ENCODE peak calls at places on chromosomes 1 and 21, in ten cellular contexts. Q is breast epithelium, Y is stomach, O is GM23338, J is prostate gland, B is SK-N-SH, G is K562, N is sigmoid colon, I is suprapubic skin, R is transverse colon. T is an unnamed sample.

GRCh38 chr1:72281637-72282270 is 585 bp downstream of the NEGR1 start:
- DNase-seq in I (peak; percentile 59), N (peak; percentile 64), R (no peak), Q (no peak), O (peak; percentile 35), J (no peak), G (no peak), B (no peak), Y (no peak), T (no peak)

GRCh38 chr1:225897595-225898514 is 8.9 kb upstream of the LEFTY1 start:
- DNase-seq in J (no peak), G (no peak), Y (no peak), I (no peak), O (no peak), Q (no peak), B (no peak), N (no peak), R (peak; percentile 41), T (no peak)

GRCh38 chr1:217721692-217722091 is 90.5 kb downstream of the SPATA17 start:
- DNase-seq in N (no peak), Y (no peak), I (no peak), J (no peak), R (no peak), Q (no peak), O (no peak), B (no peak), G (no peak), T (no peak)

GRCh38 chr21:18369115-18369514 is 34.5 kb downstream of the TMPRSS15 start:
- DNase-seq in I (no peak), J (no peak), O (peak; percentile 54), R (no peak), G (no peak), Y (no peak), B (peak; percentile 15), N (no peak), Q (no peak), T (no peak)

GRCh38 chr21:46532080-46532479 is 72.8 kb downstream of the S100B start:
- DNase-seq in O (no peak), R (no peak), J (no peak), Q (no peak), Y (no peak), B (no peak), I (no peak), N (no peak), G (no peak), T (no peak)

GRCh38 chr1:201982082-201982922 is at the start of gene RNPEP:
- DNase-seq in Q (peak; percentile 42), O (peak; percentile 61), Y (peak; percentile 81), I (peak; percentile 80), R (peak; percentile 85), B (peak; percentile 95), N (peak; percentile 85), G (peak; percentile 93), J (peak; percentile 67), T (no peak)

GRCh38 chr1:70485624-70486023 is 74.6 kb downstream of the CTH start:
- DNase-seq in O (no peak), I (no peak), J (no peak), Y (no peak), Q (no peak), B (no peak), R (no peak), N (no peak), G (no peak), T (no peak)

GRCh38 chr1:205543351-205544305 is 39.2 kb downstream of the CDK18 start:
- DNase-seq in N (peak; percentile 84), O (peak; percentile 95), R (peak; percentile 54), G (peak; percentile 39), B (peak; percentile 78), Y (peak; percentile 82), Q (peak; percentile 94), I (peak; percentile 87), J (peak; percentile 74), T (peak; percentile 42)

GRCh38 chr1:41864471-41865040 is 54.2 kb downstream of the HIVEP3 start:
- DNase-seq in I (no peak), G (no peak), O (no peak), B (no peak), R (no peak), J (no peak), Y (no peak), Q (no peak), N (no peak), T (no peak)

GRCh38 chr1:41863683-41864082 is 55.0 kb downstream of the HIVEP3 start:
- DNase-seq in J (no peak), N (no peak), B (no peak), I (no peak), O (no peak), R (no peak), Q (no peak), G (no peak), Y (no peak), T (no peak)

GRCh38 chr1:41861509-41862410 is 57.0 kb downstream of the HIVEP3 start:
- DNase-seq in G (no peak), Y (no peak), Q (no peak), O (no peak), B (no peak), R (no peak), I (no peak), J (no peak), N (no peak), T (no peak)

GRCh38 chr1:41860771-41861170 is 58.0 kb downstream of the HIVEP3 start:
- DNase-seq in B (no peak), Q (no peak), R (no peak), G (no peak), N (no peak), O (no peak), Y (no peak), I (no peak), J (peak; percentile 48), T (no peak)

DNA sequence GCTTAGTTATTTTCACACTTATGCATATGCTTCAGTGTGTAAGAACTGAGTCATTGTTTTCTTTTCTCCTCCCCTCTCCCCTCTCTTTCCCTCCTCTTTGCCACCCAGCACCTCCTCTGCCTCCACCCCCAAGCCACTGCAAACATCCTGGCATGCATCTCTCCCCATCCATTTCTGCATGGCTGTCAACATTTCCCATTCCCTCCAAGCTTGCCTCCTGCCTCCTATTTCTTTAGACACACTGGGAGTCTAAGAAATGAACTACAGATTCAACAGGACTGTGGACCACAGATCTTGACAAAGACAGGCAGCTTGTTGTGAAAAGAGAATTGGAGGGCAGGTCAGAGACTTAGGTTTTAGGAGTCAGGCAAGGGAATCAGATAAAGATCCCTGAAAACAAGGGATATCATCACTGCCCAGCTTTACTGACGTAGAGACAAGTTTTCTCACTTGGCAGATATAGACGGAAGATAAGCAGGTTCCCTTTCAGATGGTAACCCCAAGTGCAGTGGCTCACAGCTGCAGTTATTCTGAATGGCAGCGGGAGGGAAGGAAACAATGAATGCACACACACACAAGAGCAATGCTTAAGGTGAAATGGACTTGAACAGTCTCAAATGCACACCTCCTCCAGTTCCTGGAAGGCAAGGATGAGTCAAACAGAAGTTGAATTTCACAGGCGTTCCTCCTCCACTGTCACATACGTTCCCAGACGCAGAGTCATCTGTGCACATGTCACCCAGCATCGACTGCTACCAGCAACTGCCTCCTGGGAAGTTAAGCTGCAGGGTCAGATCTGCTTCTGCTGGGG is 56.1 kb downstream of the HIVEP3 start:
- DNase-seq in Q (no peak), I (no peak), O (no peak), R (no peak), G (peak; percentile 40), N (no peak), J (no peak), B (no peak), Y (no peak), T (peak; percentile 93)
- TF ChIP-seq POLR2AphosphoS5 in Q (no peak), I (no peak), O (no peak), R (no peak), G (no peak), N (no peak), J (no peak), B (peak; percentile 25), Y (no peak), T (no peak)

DNA sequence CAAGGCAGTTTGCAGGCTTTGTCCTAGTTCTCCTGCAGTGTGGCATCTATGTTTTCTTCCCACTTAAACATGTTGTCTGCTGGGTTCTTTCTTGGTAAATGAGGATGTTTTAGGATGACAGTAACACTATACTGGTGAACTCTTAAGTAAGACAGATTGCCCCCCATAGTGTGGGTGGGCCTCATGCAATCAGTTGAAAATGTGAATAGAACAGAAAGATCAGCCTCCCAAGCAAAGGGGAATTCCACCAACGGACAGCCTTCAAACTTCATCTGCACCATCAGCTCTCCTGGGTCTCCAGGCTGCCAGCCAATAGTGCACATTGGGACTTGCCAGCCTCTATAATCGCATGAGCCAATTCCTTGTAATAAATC is 10.7 kb upstream of the TARBP1 start:
- DNase-seq in Q (no peak), B (no peak), N (no peak), R (no peak), O (no peak), G (no peak), Y (no peak), I (no peak), J (no peak), T (no peak)
- H3K4me1 ChIP-seq in Q (no peaks in the 10 kb centered on the region), B (peaks cover 2% of the 10 kb centered on the region), N (peaks cover 7% of the 10 kb centered on the region), R (peaks cover 5% of the 10 kb centered on the region), O (peaks cover 11% of the 10 kb centered on the region), G (no peaks in the 10 kb centered on the region), Y (peaks cover 18% of the 10 kb centered on the region), I (peaks cover 17% of the 10 kb centered on the region), J (no peaks in the 10 kb centered on the region), T (peaks cover 15% of the 10 kb centered on the region)

GRCh38 chr1:55970711-55971110 is 608.7 kb downstream of the PLPP3 start:
- DNase-seq in Q (no peak), O (no peak), J (no peak), G (no peak), I (no peak), R (no peak), Y (no peak), B (no peak), N (no peak), T (no peak)

GRCh38 chr1:55969322-55969721 is 610.0 kb downstream of the PLPP3 start:
- DNase-seq in B (no peak), Y (no peak), O (no peak), R (no peak), Q (no peak), I (no peak), N (no peak), J (no peak), G (no peak), T (no peak)

GRCh38 chr1:55962472-55962871 is 616.9 kb downstream of the PLPP3 start:
- DNase-seq in N (no peak), O (no peak), R (no peak), J (no peak), Q (no peak), G (no peak), B (no peak), Y (no peak), I (no peak), T (no peak)

DNA sequence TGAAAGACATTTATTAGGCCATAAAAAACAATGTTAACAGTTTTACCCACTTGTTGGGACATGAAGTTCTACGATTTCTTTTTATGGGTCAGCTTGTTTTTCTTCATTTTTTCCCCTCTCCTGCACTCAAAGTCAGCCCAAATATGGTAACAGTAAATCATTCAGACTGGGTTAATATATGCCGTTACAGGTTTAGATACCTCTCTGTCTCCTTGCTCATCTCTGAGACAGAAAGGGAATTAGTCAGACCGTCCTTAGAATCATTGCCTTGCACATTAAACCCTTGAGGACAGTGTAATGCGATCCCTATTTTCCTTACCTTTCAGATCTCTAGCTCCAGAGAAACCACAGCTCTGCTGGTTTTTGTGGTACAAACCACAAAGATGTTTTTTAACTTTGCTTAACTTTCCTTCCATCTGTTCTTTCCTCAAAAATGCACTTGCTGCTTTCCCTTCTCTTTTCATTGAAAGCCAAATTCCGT is 613.3 kb downstream of the PLPP3 start:
- DNase-seq in Q (no peak), J (peak; percentile 11), N (no peak), G (no peak), I (no peak), Y (no peak), O (no peak), B (no peak), R (no peak), T (no peak)
- H3K27ac ChIP-seq in Q (peak overlapping the region; percentile 35), J (peak overlapping the region; percentile 50), N (no peak overlapping the region), G (no peak overlapping the region), I (no peak overlapping the region), Y (no peak overlapping the region), O (no peak overlapping the region), B (peak overlapping the region; percentile 7), R (no peak overlapping the region), T (no peak overlapping the region)

GRCh38 chr1:223031690-223032601 is 111.1 kb downstream of the TLR5 start:
- DNase-seq in O (no peak), R (no peak), Y (no peak), I (peak; percentile 90), J (no peak), B (no peak), Q (no peak), N (peak; percentile 88), G (no peak), T (no peak)

GRCh38 chr1:223030871-223031270 is 112.2 kb downstream of the TLR5 start:
- DNase-seq in J (no peak), N (no peak), I (no peak), G (no peak), O (peak; percentile 51), B (no peak), Y (no peak), R (no peak), Q (no peak), T (no peak)

GRCh38 chr1:223034270-223034798 is 108.7 kb downstream of the TLR5 start:
- DNase-seq in J (no peak), R (no peak), I (no peak), O (no peak), B (no peak), G (no peak), Y (no peak), N (no peak), Q (no peak), T (no peak)

GRCh38 chr1:223033658-223034057 is 109.4 kb downstream of the TLR5 start:
- DNase-seq in Q (no peak), O (no peak), I (no peak), J (no peak), R (no peak), B (no peak), N (no peak), Y (no peak), G (no peak), T (no peak)

GRCh38 chr1:223029985-223030769 is 112.9 kb downstream of the TLR5 start:
- DNase-seq in I (no peak), Y (no peak), N (no peak), R (no peak), G (no peak), Q (no peak), O (peak; percentile 87), B (no peak), J (no peak), T (no peak)
- TF ChIP-seq POLR2AphosphoS5 in I (no peak), Y (no peak), N (no peak), R (no peak), G (no peak), Q (no peak), O (peak; percentile 79), B (no peak), J (no peak), T (no peak)